ENCODE peak calls at places on chromosomes 3 and 15, in six cellular contexts. Y is endothelial cell of umbilical vein, V is A549, P is right lobe of liver, T is lower leg skin, A is heart left ventricle. F is an unnamed sample.

GRCh38 chr3:160676547-160677303 is at the start of gene ARL14:
- DNase-seq in Y (peak), V (peak), P (no peak), T (no peak), A (no peak), F (peak)

GRCh38 chr3:20064387-20064786 is 24.1 kb downstream of the KAT2B start:
- DNase-seq in Y (no peak), V (no peak), P (no peak), T (no peak), A (no peak), F (no peak)

GRCh38 chr3:147864754-147865354 is 455.7 kb downstream of the ZIC1 start:
- DNase-seq in Y (no peak), V (no peak), P (no peak), T (no peak), A (no peak), F (no peak)

GRCh38 chr15:100770781-100771584 is 108.6 kb upstream of the ALDH1A3 start:
- DNase-seq in Y (no peak), V (no peak), P (no peak), T (no peak), A (no peak), F (no peak)

GRCh38 chr15:61839541-61839940 is 220.7 kb downstream of the VPS13C start:
- DNase-seq in Y (no peak), V (no peak), P (no peak), T (no peak), A (no peak), F (no peak)

GRCh38 chr15:89121414-89121813 is 33.2 kb downstream of the ABHD2 start:
- DNase-seq in Y (no peak), V (peak), P (peak), T (no peak), A (no peak), F (no peak)

GRCh38 chr3:126039870-126040269 is 44.1 kb downstream of the SLC41A3 start:
- DNase-seq in Y (no peak), V (no peak), P (no peak), T (no peak), A (no peak), F (no peak)

GRCh38 chr15:77419050-77419835 is 661 bp downstream of the PEAK1 start:
- DNase-seq in Y (no peak), V (peak), P (peak), T (no peak), A (peak), F (no peak)

GRCh38 chr3:64143399-64144130 is 81.7 kb downstream of the PRICKLE2 start:
- DNase-seq in Y (peak), V (peak), P (no peak), T (no peak), A (no peak), F (peak)

GRCh38 chr15:48031973-48032372 is 88.8 kb upstream of the SLC24A5 start:
- DNase-seq in Y (no peak), V (no peak), P (no peak), T (no peak), A (no peak), F (no peak)

GRCh38 chr15:73593278-73594074 is 39.7 kb downstream of the NPTN start:
- DNase-seq in Y (peak), V (no peak), P (no peak), T (no peak), A (no peak), F (no peak)

GRCh38 chr3:13042127-13042931 is 30.9 kb downstream of the IQSEC1 start:
- DNase-seq in Y (no peak), V (no peak), P (no peak), T (no peak), A (no peak), F (no peak)

GRCh38 chr15:77527164-77527778 is 105.4 kb downstream of the LINGO1 start:
- DNase-seq in Y (no peak), V (no peak), P (no peak), T (no peak), A (peak), F (no peak)

GRCh38 chr3:165635791-165636681 is 201.2 kb downstream of the BCHE start:
- DNase-seq in Y (no peak), V (no peak), P (no peak), T (no peak), A (no peak), F (no peak)

GRCh38 chr3:187748050-187748481 is 2.8 kb upstream of the BCL6 start:
- DNase-seq in Y (peak), V (peak), P (peak), T (peak), A (peak), F (peak)

GRCh38 chr3:179020112-179020511 is 51.5 kb downstream of the ZMAT3 start:
- DNase-seq in Y (peak), V (no peak), P (no peak), T (no peak), A (no peak), F (no peak)

GRCh38 chr3:62607287-62608029 is 234.1 kb upstream of the FEZF2 start:
- DNase-seq in Y (peak), V (no peak), P (no peak), T (no peak), A (peak), F (no peak)

GRCh38 chr3:136577791-136578190 is 174.4 kb downstream of the STAG1 start:
- DNase-seq in Y (no peak), V (no peak), P (no peak), T (no peak), A (no peak), F (no peak)

GRCh38 chr3:54572197-54572895 is 355.5 kb downstream of the LRTM1 start:
- DNase-seq in Y (no peak), V (no peak), P (no peak), T (no peak), A (no peak), F (no peak)

GRCh38 chr15:88904257-88904807 is 8.8 kb downstream of the MFGE8 start:
- DNase-seq in Y (no peak), V (no peak), P (no peak), T (no peak), A (no peak), F (no peak)

GRCh38 chr3:193605876-193606275 is 12.9 kb downstream of the OPA1 start:
- DNase-seq in Y (peak), V (peak), P (peak), T (peak), A (peak), F (peak)

GRCh38 chr3:127784283-127784682 is 38.0 kb downstream of the MGLL start:
- DNase-seq in Y (no peak), V (no peak), P (no peak), T (no peak), A (no peak), F (no peak)

DNA sequence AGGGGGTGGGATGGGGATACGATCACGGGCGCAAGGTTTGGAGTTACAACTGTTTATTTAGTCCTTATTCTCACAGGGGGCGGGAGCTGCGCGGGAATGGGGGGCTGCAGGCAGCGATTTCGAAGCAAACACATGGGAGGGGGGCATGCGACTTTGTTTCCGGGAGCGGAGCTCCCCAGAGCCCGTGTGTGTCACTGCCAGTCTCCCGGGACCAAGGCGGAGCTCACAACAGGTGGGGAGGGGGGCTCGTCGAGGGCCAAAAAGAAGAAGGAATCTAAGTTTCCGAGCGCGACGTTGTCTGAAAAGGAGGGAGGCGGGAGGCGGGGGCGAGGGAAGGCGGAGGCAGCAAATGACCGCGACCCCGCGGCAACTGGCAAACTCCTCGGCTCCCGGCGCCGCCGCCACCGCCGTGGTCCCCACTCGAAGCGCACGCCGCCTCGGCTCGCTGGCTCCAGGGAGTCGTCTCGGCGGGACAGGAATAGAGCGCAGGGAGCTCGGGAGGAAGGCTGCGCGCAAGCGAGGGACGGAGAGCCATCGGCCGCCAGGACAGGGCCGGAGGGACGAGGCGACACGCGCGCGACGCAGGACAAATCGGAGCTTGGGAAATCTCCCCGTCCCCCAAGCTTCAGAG is 1.4 kb downstream of the FOXP1 start:
- DNase-seq in Y (peak), V (peak), P (peak), T (peak), A (peak), F (peak)
- TF ChIP-seq POLR2A in Y (no peak), V (peak), P (no peak), T (no peak), A (no peak), F (peak)

GRCh38 chr15:41024141-41024540 is 70.9 kb downstream of the CHAC1 start:
- DNase-seq in Y (no peak), V (no peak), P (no peak), T (no peak), A (no peak), F (no peak)

GRCh38 chr15:41020311-41020710 is 67.0 kb downstream of the CHAC1 start:
- DNase-seq in Y (peak), V (no peak), P (no peak), T (no peak), A (no peak), F (no peak)

GRCh38 chr15:41024880-41025279 is 71.6 kb downstream of the CHAC1 start:
- DNase-seq in Y (no peak), V (no peak), P (no peak), T (no peak), A (no peak), F (no peak)

GRCh38 chr15:41020829-41021228 is 67.6 kb downstream of the CHAC1 start:
- DNase-seq in Y (no peak), V (no peak), P (no peak), T (no peak), A (no peak), F (no peak)

DNA sequence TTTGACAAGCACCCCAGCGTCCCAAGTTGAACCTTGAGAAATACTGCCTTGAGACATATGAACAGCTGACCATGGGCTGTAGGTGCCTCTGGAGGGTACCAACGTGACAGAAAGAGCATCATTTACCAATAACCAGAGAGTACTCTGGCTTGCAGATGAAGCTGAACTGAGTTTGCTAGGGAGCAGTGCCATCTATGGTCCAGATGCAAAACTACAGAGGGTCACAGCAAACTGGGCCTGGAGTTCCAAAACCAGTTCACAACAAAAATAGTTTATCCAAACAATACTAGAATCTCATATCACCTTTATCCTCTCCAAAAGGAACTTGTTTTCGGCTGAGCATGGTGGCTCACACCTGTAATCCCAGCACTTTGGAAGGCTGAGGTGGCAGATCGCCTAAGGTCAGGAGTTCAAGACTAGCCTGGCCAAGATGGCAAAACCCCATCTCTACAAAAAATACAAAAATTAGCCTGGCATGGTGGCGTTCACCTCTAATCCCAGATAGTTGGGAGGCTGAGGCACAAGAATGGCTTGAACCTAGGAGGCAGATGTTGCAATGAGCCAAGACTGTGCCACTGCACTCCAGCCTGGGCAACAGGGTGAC is 69.3 kb downstream of the CHAC1 start:
- DNase-seq in Y (peak), V (peak), P (no peak), T (no peak), A (no peak), F (peak)
- TF ChIP-seq POLR2A in Y (no peak), V (no peak), P (no peak), T (no peak), A (no peak), F (no peak)

DNA sequence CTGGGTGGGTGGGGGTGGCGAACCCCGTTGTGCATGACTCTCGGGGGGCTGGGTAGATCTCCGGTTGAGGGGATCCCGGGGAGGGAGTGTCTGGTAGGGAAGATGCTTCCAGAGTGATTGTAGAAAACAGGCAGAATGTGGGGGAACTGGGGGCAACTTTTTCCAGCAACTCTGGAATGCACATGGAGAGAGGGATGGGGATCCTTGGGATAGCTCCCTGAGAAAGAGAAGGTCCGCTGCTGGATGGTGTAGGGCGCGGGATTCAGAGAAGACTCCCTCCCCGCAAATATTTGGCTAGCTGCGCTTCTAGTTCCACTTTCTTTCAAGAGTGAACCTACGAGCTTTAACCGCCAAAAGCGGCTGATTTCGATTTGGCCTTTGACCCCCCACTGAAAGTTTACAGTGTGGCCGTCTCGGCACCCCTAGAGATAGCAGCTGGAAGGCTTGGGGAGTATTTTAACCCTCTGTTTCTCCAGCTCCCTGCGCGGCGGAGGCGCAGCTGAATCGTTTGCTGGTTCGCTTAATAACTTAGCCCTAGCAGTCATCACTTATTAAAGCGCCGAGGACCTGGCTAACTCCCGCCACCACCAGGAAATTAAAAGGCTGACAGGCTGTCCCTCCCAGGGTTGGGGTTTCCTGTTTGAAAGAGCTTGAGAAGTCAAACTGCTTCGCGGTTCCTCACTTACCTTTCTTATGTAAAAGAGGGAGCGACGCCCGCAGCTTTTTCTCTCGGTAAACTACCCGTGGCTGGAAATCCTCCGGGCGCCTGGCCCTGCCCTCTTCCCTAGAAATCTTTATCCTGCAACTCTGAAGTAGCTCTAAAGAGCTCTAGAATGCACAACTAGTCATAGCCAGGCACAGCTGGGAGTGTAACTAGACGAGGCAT is 1.2 kb downstream of the PHLDB2 start:
- DNase-seq in Y (peak), V (peak), P (peak), T (peak), A (peak), F (peak)
- TF ChIP-seq POLR2A in Y (peak), V (no peak), P (peak), T (no peak), A (peak), F (peak)

DNA sequence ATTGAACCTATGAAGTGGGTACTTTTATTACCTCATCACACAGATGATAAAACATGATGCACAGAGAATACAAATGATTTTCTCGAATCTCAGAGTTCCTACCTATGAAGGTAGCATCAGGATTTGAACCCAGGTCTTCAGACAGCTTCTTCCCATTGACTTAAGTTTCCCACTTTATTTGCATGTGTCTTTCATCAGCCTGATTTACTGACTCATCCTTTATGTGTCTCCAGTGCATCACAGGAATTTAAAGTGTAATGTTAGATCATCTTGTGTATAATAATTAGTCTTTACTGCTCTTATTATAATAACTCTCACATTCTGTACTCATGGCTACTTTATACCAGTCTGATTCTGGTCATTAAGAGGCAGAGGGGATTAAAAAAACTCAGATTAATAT is 449.4 kb upstream of the SUCLG2 start:
- DNase-seq in Y (no peak), V (no peak), P (no peak), T (no peak), A (no peak), F (no peak)
- TF ChIP-seq POLR2A in Y (no peak), V (no peak), P (no peak), T (no peak), A (no peak), F (no peak)

DNA sequence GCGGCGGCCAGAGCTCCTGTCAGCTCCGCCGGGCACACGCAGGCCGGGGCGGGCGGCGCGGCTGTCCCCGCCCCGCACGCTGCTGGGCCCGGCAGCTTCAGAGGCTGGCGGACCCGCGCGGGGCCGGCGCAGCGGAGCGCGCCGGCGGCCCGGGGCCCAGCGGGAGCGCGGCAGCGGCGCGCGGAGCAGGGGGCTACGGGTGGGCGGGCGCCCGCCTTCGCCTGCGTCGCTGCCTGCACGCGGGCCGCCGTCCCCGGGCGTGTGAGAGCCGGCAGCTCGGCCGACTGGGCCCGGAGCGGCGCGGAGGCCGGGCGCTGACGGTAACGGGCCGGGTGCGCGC is 476 bp upstream of the MAN2A2 start:
- DNase-seq in Y (no peak), V (no peak), P (no peak), T (no peak), A (no peak), F (no peak)
- TF ChIP-seq POLR2A in Y (no peak), V (no peak), P (no peak), T (no peak), A (no peak), F (peak)